ENCODE peak calls at places on chromosome 20, in four cellular contexts. J, R, E and X are unnamed samples.

GRCh38 chr20:62433655-62434054 is 6.3 kb upstream of the RBBP8NL start:
- DNase-seq in R (no peak), E (no peak), J (no peak), X (peak)

GRCh38 chr20:2244993-2245392 is 50.8 kb upstream of the TGM3 start:
- DNase-seq in J (no peak), E (no peak), R (no peak), X (no peak)

GRCh38 chr20:21262812-21263211 is 40.3 kb upstream of the XRN2 start:
- DNase-seq in E (no peak), J (no peak), R (no peak), X (no peak)

GRCh38 chr20:15814360-15814759 is 758.9 kb downstream of the KIF16B start:
- DNase-seq in J (no peak), R (no peak), E (no peak), X (no peak)

GRCh38 chr20:38927902-38928578 is 1.8 kb downstream of the FAM83D start:
- DNase-seq in J (no peak), R (no peak), E (no peak), X (peak)

GRCh38 chr20:62159835-62160234 is 16.3 kb downstream of the SS18L1 start:
- DNase-seq in J (no peak), R (no peak), E (peak), X (no peak)

GRCh38 chr20:63574156-63574828 is at the start of gene HELZ2:
- DNase-seq in R (peak), J (peak), E (peak), X (peak)

GRCh38 chr20:60748086-60748485 is 504.0 kb upstream of the CDH4 start:
- DNase-seq in R (no peak), J (no peak), E (no peak), X (no peak)

DNA sequence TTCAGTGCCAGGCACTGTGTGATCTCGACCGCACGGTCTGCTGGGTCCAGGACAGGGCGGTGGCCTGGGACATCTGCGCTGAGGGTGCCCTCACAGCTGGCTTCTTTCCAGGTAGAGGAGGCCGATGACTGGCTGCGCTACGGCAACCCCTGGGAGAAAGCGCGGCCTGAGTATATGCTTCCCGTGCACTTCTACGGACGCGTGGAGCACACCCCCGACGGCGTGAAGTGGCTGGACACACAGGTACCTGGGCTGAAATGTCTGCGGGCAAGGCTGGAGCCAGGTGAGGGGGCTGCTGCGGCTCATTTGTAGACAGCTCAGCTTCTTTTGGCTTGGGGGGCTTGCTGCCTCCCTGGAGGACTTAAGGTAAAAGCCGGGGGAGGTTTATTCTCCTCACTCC is 26.6 kb downstream of the PYGB start:
- DNase-seq in J (no peak), E (no peak), R (no peak), X (no peak)
- H3K27ac ChIP-seq in J (no peak), E (no peak), R (no peak), X (no peak)

GRCh38 chr20:36646678-36647077 is 682 bp upstream of the SLA2 start:
- DNase-seq in J (no peak), E (no peak), R (no peak), X (no peak)
- H3K27ac ChIP-seq in J (no peak), E (no peak), R (no peak), X (no peak)

GRCh38 chr20:50323777-50324604 is 133.4 kb downstream of the CEBPB start:
- DNase-seq in J (no peak), E (no peak), R (no peak), X (no peak)

GRCh38 chr20:50323209-50323608 is 132.6 kb downstream of the CEBPB start:
- DNase-seq in J (no peak), E (no peak), R (no peak), X (no peak)

GRCh38 chr20:50321797-50322480 is 131.3 kb downstream of the CEBPB start:
- DNase-seq in E (no peak), R (no peak), J (peak), X (no peak)

GRCh38 chr20:50320910-50321796 is 130.5 kb downstream of the CEBPB start:
- DNase-seq in J (peak), R (peak), E (no peak), X (peak)

DNA sequence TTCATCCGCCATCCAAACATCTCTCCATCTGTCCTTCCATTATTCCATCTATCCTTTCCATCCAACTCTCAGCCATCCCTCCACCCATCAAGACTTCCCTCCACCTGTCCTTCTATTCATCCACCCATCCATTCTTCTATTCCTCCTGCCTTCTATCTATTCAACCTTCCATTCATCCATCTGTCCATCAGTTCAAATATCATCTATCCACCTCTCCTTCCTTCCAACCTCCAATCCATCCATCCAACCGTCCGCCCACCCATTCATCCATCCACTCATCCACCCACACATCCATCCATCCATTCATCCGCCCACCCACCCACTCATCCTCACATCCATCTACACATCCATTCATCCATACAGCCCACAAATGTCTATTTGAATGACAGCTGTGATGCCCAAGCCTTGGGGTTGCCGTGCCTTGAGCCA is 132.1 kb downstream of the CEBPB start:
- DNase-seq in R (no peak), J (no peak), E (no peak), X (no peak)
- H3K27ac ChIP-seq in R (no peak), J (no peak), E (no peak), X (no peak)

DNA sequence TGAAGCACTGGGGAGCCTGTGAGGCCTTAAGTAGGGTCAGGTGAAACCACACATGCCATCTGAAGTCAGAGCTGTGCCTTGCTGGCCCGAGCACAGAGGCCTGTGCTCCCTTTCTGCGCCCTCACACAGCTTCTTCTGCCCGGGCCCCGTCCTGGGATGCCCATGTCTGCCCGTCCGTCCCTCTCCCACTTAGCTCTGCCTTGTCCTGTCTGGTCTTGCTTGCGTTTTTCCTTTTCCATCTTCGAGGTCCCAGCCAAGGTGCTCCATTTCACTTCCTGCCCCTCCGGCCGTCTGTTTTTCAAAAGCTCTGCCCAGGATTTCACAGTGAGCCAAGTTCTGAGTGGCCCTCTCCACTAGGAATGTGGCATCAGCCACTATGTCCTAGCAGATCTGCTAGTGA is 45.6 kb downstream of the PYGB start:
- DNase-seq in J (no peak), E (no peak), R (no peak), X (no peak)
- H3K27ac ChIP-seq in J (no peak), E (no peak), R (no peak), X (no peak)

DNA sequence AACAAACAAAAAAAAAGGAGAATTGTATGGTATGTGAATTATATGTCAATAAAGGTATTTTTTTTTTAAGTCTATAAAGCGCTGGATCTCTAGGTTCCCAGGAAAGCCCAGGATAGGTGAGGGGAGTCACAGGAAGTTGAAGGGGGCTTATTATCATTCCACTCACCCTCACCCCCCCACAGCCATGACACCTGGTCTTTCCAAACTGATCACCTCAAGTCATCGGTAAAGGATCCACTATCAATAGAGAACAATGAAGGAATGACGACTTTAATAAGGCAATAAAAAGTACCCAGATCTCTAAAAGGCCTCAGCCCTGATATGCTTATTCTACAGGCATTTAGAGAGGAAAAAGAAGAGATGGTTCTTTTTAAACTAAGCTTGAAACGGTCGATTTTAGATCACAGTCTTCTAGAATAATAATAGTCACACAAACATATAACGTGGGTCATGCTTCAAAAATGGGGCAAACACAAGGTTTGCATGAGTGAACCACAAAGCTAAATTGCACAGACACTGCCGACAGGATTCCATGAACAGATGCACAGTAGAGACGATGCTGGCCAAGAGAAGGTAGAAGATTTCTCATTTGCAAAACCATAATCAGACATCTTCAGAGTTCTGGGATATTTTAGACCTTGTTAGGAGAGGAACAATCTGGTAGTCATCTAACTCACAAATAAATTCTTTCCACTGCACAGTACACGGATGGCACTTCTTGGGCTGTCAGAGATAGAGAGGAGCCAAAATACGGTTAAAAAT is 21.1 kb downstream of the ZMYND8 start:
- DNase-seq in J (no peak), E (no peak), R (no peak), X (no peak)
- H3K27ac ChIP-seq in J (peak), E (no peak), R (no peak), X (peak)

GRCh38 chr20:6925744-6926278 is 158.3 kb downstream of the BMP2 start:
- DNase-seq in R (no peak), E (no peak), J (no peak), X (no peak)
- H3K27ac ChIP-seq in R (no peak), E (no peak), J (no peak), X (no peak)

DNA sequence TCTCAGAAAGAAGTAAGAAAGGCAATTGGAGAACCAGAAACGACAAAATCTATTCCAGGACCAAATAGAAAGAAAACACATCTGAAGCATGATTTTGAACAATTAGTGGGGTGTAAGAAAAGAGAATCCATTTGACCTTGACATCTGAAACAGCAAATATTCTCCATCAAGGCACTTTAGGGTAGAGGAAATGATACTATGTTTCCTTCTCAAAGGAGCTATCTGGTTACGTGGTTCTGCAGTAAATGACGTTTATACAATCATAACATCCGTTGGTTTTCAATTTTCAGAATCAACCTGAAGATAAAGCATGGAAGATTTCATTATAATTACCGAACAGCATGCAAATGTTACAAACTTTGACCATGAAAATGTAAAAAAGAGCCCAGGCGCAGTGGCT is 8.2 kb upstream of the SIGLEC1 start:
- DNase-seq in J (no peak), E (no peak), R (no peak), X (no peak)
- H3K27ac ChIP-seq in J (no peak), E (no peak), R (no peak), X (no peak)

GRCh38 chr20:48719598-48720255 is 108.1 kb downstream of the PREX1 start:
- DNase-seq in J (no peak), E (no peak), R (no peak), X (no peak)
- H3K27ac ChIP-seq in J (no peak), E (no peak), R (no peak), X (no peak)